ENCODE peak calls at places on chromosome 17, in four cellular contexts. M, A, R and Q are unnamed samples. For H3K4me1, the result is how much of the 10 kb centered on the place peaks cover.

GRCh38 chr17:1365445-1366039 is 34.5 kb downstream of the YWHAE start:
- DNase-seq in A (peak), R (no peak), M (peak), Q (peak)

GRCh38 chr17:40556198-40556661 is 9.0 kb downstream of the CCR7 start:
- DNase-seq in A (no peak), M (no peak), R (no peak), Q (no peak)

GRCh38 chr17:79645022-79645776 is 34.3 kb upstream of the RBFOX3 start:
- DNase-seq in A (no peak), R (no peak), M (no peak), Q (no peak)

GRCh38 chr17:18950944-18951905 is 740 bp upstream of the SLC5A10 start:
- DNase-seq in R (no peak), A (no peak), M (no peak), Q (no peak)

GRCh38 chr17:44934745-44935105 is 12.8 kb downstream of the KIF18B start:
- DNase-seq in A (no peak), M (no peak), R (no peak), Q (no peak)

GRCh38 chr17:49931416-49931815 is 37.6 kb upstream of the DLX4 start:
- DNase-seq in M (no peak), R (no peak), A (no peak), Q (no peak)

GRCh38 chr17:31371511-31372097 is 19.9 kb upstream of the RAB11FIP4 start:
- DNase-seq in M (peak), R (no peak), A (no peak), Q (no peak)

GRCh38 chr17:2262146-2262587 is 41.4 kb downstream of the SMG6 start:
- DNase-seq in A (no peak), R (no peak), M (peak), Q (no peak)

GRCh38 chr17:50603340-50603739 is 31.3 kb upstream of the ABCC3 start:
- DNase-seq in A (peak), R (no peak), M (no peak), Q (no peak)

GRCh38 chr17:42276359-42276608 is at the start of gene STAT5B:
- DNase-seq in M (peak), R (peak), A (peak), Q (peak)

GRCh38 chr17:19645608-19646250 is 2.8 kb upstream of the ALDH3A2 start:
- DNase-seq in R (no peak), A (peak), M (no peak), Q (peak)

GRCh38 chr17:10051112-10051511 is 146.0 kb upstream of the RCVRN start:
- DNase-seq in M (peak), A (no peak), R (no peak), Q (no peak)

GRCh38 chr17:72126575-72127486 is 6.0 kb downstream of the SOX9 start:
- DNase-seq in R (no peak), M (peak), A (no peak), Q (no peak)

GRCh38 chr17:46193246-46193625 is at the start of gene KANSL1:
- DNase-seq in A (peak), R (peak), M (peak), Q (peak)

GRCh38 chr17:46191332-46192210 is 1.7 kb downstream of the KANSL1 start:
- DNase-seq in A (peak), M (no peak), R (no peak), Q (peak)

GRCh38 chr17:46192484-46193245 is 564 bp downstream of the KANSL1 start:
- DNase-seq in M (peak), A (peak), R (peak), Q (peak)

GRCh38 chr17:46192211-46192483 is 1.1 kb downstream of the KANSL1 start:
- DNase-seq in M (no peak), R (no peak), A (no peak), Q (no peak)

DNA sequence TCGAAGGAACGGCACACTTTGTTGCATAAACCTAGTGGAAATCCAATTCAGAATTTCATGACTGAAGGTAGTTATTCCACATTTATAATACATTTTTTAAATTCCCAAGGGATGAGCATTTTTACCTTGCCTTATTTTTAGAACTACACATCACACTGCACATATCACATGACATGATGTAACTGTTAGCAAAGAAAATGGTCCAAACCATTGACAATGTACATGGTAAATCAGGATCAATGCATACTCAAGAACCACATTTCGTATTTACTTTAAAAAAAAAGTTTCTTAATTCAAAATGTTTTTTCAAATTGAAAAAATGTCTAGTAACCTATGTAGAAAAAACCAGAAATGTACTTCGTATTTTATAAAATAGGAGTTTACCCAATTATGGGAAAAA is 2.5 kb downstream of the KANSL1 start:
- DNase-seq in R (no peak), A (no peak), M (peak), Q (no peak)
- H3K4me1 ChIP-seq in R (half or more), A (half or more), M (under half), Q (under half)

DNA sequence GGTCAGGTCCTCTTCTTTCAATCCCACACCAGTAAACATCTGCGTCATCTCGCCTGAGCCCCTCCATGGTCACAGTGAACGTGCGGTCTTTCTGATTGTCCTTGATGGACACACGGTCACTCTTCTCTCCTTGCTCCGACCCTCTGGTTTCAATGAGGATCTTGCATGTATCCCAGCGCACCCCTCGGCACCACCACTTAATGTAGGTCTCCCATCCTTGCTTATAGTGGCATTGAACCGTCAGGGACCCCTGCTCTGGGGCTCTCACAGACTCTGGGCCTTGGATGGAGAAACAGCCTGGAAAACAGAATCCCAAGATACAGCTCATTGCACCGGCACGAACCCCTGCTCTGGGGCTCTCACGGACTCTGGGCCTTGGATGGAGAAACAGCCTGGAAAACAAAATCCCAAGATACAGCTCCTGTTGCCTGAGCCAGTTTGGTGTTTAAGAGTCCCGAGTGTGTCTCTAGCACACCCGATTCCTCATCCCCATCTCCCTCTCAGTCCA is 5.4 kb downstream of the CD300LB start:
- DNase-seq in R (no peak), M (no peak), A (no peak), Q (no peak)
- H3K4me1 ChIP-seq in R (under half), M (under half), A (under half), Q (under half)

GRCh38 chr17:76670020-76670707 is 26.6 kb upstream of the ST6GALNAC1 start:
- DNase-seq in A (no peak), R (no peak), M (no peak), Q (no peak)

GRCh38 chr17:76671912-76672262 is 28.3 kb upstream of the ST6GALNAC1 start:
- DNase-seq in A (no peak), R (no peak), M (no peak), Q (no peak)

GRCh38 chr17:76672270-76672851 is 28.8 kb upstream of the ST6GALNAC1 start:
- DNase-seq in R (no peak), A (no peak), M (no peak), Q (no peak)

GRCh38 chr17:76670708-76671122 is 27.2 kb upstream of the ST6GALNAC1 start:
- DNase-seq in M (no peak), R (no peak), A (no peak), Q (no peak)

DNA sequence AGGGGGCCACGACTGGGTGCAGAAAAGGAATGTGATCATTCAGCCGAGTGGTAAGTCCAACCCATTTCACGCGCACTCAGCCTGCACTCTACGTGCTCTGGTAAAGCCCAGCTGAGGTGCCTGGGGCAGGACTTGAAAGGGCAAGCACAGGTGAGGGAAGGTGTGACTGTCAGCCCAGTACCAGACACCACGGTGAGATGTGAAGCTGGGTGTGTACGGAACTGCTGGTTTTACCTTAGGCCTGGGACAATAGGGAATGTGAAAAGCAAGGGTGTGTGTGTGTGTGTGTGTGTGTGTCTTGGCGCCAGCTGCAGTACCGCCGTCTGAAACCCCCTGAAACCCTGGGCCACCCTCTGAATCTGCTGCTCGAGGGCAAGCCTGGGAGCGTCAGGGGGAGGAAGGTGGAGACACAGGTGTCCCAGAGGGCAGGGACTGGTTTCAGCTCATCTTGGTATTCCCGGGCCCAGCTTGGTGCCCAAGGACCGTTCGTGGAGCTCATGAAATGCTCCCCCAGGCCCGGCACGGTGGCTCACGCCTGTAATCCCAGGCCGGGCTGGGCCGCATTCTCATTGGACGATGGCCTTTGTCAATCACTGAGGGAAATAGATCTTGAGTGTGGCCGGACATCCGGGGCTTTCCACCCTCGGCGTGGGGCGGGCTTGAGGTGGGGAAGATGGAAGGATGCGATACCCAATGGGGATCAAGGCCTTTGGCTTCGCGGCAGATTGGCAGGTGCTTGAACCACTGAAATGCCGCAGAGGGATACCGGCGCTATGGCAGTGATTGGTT is 27.8 kb upstream of the ST6GALNAC1 start:
- DNase-seq in A (peak), M (peak), R (peak), Q (peak)
- H3K4me1 ChIP-seq in A (under half), M (under half), R (under half), Q (under half)

DNA sequence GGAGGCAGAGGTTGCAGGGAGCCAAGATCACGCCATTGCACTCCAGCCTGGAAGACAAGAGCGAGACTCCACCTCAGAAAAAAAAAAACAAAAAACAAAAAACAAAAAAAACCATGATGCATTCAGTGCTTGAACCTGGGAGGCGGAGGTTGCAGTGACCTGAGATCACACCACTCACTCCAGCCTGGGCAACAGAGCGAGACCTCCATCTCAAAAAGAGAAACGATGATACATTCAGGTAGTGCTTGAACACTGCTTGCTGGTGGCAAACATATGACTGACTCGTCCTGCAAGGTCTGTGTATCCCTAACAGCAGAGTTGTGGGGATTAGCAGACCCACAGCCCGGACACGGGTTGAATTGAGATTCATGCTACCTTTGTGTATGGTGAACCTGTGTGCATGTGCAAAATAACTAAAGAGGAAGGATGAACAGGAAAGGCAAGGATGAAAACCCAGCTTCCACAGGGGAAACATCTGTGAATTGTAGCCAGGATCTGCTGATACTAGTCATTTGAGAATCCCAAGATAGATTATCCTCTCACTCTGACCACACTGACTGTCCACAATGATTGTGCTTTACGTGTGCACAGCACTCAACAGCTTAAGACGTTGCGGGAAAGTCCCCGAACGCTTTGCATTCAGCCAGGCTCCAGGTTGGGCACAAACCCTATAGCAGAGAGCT is 52.4 kb upstream of the MRPS23 start:
- DNase-seq in A (no peak), M (no peak), R (peak), Q (no peak)
- H3K4me1 ChIP-seq in A (under half), M (under half), R (half or more), Q (under half)

GRCh38 chr17:78132767-78133178 is 2.2 kb downstream of the TMC8 start:
- DNase-seq in R (no peak), M (no peak), A (no peak), Q (no peak)

GRCh38 chr17:78133179-78133951 is 2.8 kb downstream of the TMC8 start:
- DNase-seq in A (no peak), M (no peak), R (no peak), Q (no peak)

GRCh38 chr17:78133971-78134898 is 3.7 kb downstream of the TMC8 start:
- DNase-seq in A (peak), R (no peak), M (peak), Q (peak)

GRCh38 chr17:78135858-78136500 is 5.4 kb downstream of the TMC8 start:
- DNase-seq in A (no peak), R (no peak), M (no peak), Q (no peak)

GRCh38 chr17:78134899-78135385 is 4.4 kb downstream of the TMC8 start:
- DNase-seq in R (no peak), M (no peak), A (no peak), Q (no peak)
- H3K4me1 ChIP-seq in R (under half), M (under half), A (under half), Q (under half)

DNA sequence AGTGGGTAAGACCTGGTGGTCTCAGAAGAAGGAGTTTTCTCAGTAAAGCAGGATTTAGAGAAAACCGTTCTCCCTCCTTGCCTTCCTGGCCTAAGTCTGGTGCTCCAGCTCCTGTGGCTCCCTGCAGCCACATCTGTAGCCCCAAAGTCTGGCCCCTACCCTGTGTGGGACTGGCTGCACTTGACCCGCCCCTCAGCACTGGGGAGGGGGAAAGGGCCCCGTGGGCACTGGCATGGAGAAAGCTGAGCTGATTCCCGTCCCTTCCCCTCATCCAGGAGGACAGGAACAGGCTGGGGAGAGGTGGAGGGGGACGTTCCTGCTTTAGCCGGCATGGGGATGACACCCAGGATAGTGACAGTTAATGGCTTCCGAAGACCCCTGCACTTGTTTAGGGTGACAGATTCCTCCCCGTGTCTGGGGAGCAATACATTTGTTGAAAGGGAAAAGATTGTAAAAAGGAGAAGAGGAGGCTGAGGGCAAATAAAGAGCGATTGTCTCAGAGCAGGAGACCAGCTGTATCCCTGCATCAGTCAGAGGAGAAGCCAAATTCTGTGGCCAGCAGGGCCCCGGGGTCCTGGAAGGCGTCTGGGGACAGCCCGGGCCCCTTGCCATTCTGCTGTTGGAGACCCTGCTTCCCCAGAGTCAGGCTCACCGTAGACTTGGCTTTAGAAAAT is 37.9 kb downstream of the GRIN2C start:
- DNase-seq in M (no peak), A (no peak), R (no peak), Q (no peak)
- H3K4me1 ChIP-seq in M (under half), A (under half), R (under half), Q (under half)